ENCODE peak calls at places on chromosomes 1 and 21, in seven cellular contexts. I is left lung, V is prostate gland, E is breast epithelium, N is adrenal gland, G is cardiac fibroblast, B is HFF-Myc. J is an unnamed sample.

GRCh38 chr21:45833437-45833836 is 148.1 kb upstream of the COL6A1 start:
- DNase-seq in I (no peak), V (no peak), E (no peak), N (no peak), G (no peak), B (no peak), J (no peak)

GRCh38 chr1:246295340-246295739 is 211.7 kb downstream of the SMYD3 start:
- DNase-seq in I (no peak), V (no peak), E (no peak), N (no peak), G (no peak), B (no peak), J (no peak)

GRCh38 chr1:235697517-235697916 is 47.9 kb upstream of the GNG4 start:
- DNase-seq in I (no peak), V (no peak), E (no peak), N (no peak), G (no peak), B (peak; percentile 54), J (no peak)

GRCh38 chr1:110508038-110508437 is 10.9 kb downstream of the KCNA10 start:
- DNase-seq in I (no peak), V (no peak), E (no peak), N (peak; percentile 26), G (peak; percentile 9), B (no peak), J (no peak)

GRCh38 chr1:78755986-78756385 is 106.4 kb downstream of the IFI44 start:
- DNase-seq in I (no peak), V (no peak), E (no peak), N (no peak), G (peak; percentile 25), B (no peak), J (peak; percentile 13)

GRCh38 chr1:82160036-82160435 is 359.3 kb downstream of the ADGRL2 start:
- DNase-seq in I (no peak), V (no peak), E (no peak), N (no peak), G (peak; percentile 46), B (no peak), J (peak; percentile 66)

GRCh38 chr1:93676424-93676823 is 5.2 kb downstream of the BCAR3 start:
- DNase-seq in I (no peak), V (no peak), E (no peak), N (peak; percentile 23), G (peak; percentile 81), B (no peak), J (no peak)

GRCh38 chr1:153538315-153538821 is 2.4 kb downstream of the S100A5 start:
- DNase-seq in I (no peak), V (no peak), E (no peak), N (no peak), G (no peak), B (no peak), J (no peak)

GRCh38 chr21:43315244-43316137 is 111.4 kb downstream of the SIK1 start:
- DNase-seq in I (peak; percentile 72), V (no peak), E (no peak), N (no peak), G (no peak), B (no peak), J (no peak)
- TF ChIP-seq CTCF in I (no peak), V (peak; percentile 6), E (no peak), N (no peak), G (no peak), B (no peak), J (no peak)

DNA sequence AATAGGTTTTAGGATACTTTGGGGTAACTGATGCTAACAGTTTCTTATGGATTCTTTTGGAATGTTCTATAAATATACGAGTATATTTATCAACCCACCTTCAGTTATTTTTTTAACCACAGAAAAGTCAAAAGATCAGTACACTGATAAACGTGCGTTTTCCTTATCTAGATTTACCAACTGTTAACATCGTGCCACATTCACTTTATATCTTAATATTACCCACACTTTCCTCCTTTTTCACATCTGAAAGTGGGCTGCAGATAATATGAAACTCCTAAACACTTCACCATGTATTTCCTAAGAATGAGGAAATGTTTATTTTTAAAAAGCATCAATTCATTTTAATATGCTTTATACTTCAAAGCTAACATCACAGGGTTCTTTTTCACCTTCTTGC is 7.7 kb downstream of the ATF6 start:
- DNase-seq in I (no peak), V (no peak), E (no peak), N (no peak), G (no peak), B (no peak), J (no peak)
- H3K4me3 ChIP-seq in I (no peak overlapping the region), V (no peak overlapping the region), E (no peak overlapping the region), N (no peak overlapping the region), G (no peak overlapping the region), B (no peak overlapping the region), J (no peak overlapping the region)

GRCh38 chr1:172041689-172042088 is 200.4 kb downstream of the DNM3 start:
- DNase-seq in I (no peak), V (no peak), E (no peak), N (peak; percentile 2), G (peak; percentile 45), B (peak; percentile 24), J (peak; percentile 58)
- TF ChIP-seq CTCF in I (no peak), V (peak; percentile 65), E (peak; percentile 21), N (peak; percentile 64), G (peak; percentile 34), B (peak; percentile 43), J (peak; percentile 55)

GRCh38 chr21:35437941-35438340 is 388.8 kb upstream of the RUNX1 start:
- DNase-seq in I (no peak), V (no peak), E (no peak), N (no peak), G (no peak), B (no peak), J (no peak)

GRCh38 chr21:35444391-35444790 is 395.3 kb upstream of the RUNX1 start:
- DNase-seq in I (no peak), V (no peak), E (no peak), N (no peak), G (no peak), B (no peak), J (no peak)

GRCh38 chr21:35441868-35442582 is 392.9 kb upstream of the RUNX1 start:
- DNase-seq in I (no peak), V (no peak), E (no peak), N (no peak), G (no peak), B (no peak), J (no peak)

GRCh38 chr21:35436899-35437298 is 387.8 kb upstream of the RUNX1 start:
- DNase-seq in I (no peak), V (no peak), E (no peak), N (no peak), G (no peak), B (no peak), J (no peak)

GRCh38 chr21:35438643-35439404 is 389.7 kb upstream of the RUNX1 start:
- DNase-seq in I (no peak), V (no peak), E (no peak), N (no peak), G (peak; percentile 21), B (no peak), J (no peak)
- H3K4me3 ChIP-seq in I (no peak overlapping the region), V (no peak overlapping the region), E (no peak overlapping the region), N (no peak overlapping the region), G (no peak overlapping the region), B (no peak overlapping the region), J (no peak overlapping the region)

GRCh38 chr1:2186901-2187300 is 7.7 kb downstream of the FAAP20 start:
- DNase-seq in I (no peak), V (no peak), E (no peak), N (no peak), G (no peak), B (no peak), J (no peak)
- TF ChIP-seq CTCF in I (no peak), V (no peak), E (no peak), N (no peak), G (no peak), B (no peak), J (no peak)

GRCh38 chr21:42220138-42220701 is 1.3 kb downstream of the ABCG1 start:
- DNase-seq in I (no peak), V (peak; percentile 62), E (no peak), N (peak; percentile 88), G (peak; percentile 90), B (no peak), J (peak; percentile 65)
- H3K4me3 ChIP-seq in I (peak overlapping the region; percentile 64), V (peak overlapping the region; percentile 71), E (peak overlapping the region; percentile 73), N (peak overlapping the region; percentile 56), G (peak overlapping the region; percentile 51), B (no peak overlapping the region), J (peak overlapping the region; percentile 35)

GRCh38 chr1:152000989-152001630 is 7.5 kb upstream of the S100A10 start:
- DNase-seq in I (no peak), V (peak; percentile 47), E (no peak), N (peak; percentile 22), G (no peak), B (no peak), J (no peak)

GRCh38 chr1:152002960-152003359 is 9.3 kb upstream of the S100A10 start:
- DNase-seq in I (no peak), V (no peak), E (no peak), N (no peak), G (no peak), B (no peak), J (no peak)

GRCh38 chr1:152001631-152002584 is 8.2 kb upstream of the S100A10 start:
- DNase-seq in I (no peak), V (peak; percentile 88), E (peak; percentile 89), N (peak; percentile 95), G (peak; percentile 97), B (peak; percentile 81), J (peak; percentile 97)

GRCh38 chr1:152005360-152005912 is 11.8 kb upstream of the S100A10 start:
- DNase-seq in I (no peak), V (no peak), E (no peak), N (no peak), G (no peak), B (no peak), J (no peak)

GRCh38 chr1:152003846-152004442 is 10.3 kb upstream of the S100A10 start:
- DNase-seq in I (no peak), V (peak; percentile 21), E (no peak), N (no peak), G (no peak), B (no peak), J (no peak)
- TF ChIP-seq CTCF in I (no peak), V (no peak), E (no peak), N (no peak), G (no peak), B (peak; percentile 17), J (peak; percentile 24)

J was measured in astrocyte of the spinal cord.